ENCODE peak calls at places on chromosomes 12 and 14, in six cellular contexts. E, O, X, J, Z and W are unnamed samples.

GRCh38 chr12:116184766-116185165 is 92.7 kb downstream of the MED13L start:
- DNase-seq in E (no peak), O (no peak), X (no peak), J (no peak), Z (no peak), W (no peak)

GRCh38 chr14:32657081-32657480 is 281.6 kb upstream of the NPAS3 start:
- DNase-seq in E (peak; percentile 75), O (peak; percentile 85), X (no peak), J (no peak), Z (no peak), W (peak; percentile 5)

GRCh38 chr14:69012251-69012953 is 33.3 kb upstream of the ACTN1 start:
- DNase-seq in E (no peak), O (no peak), X (no peak), J (no peak), Z (no peak), W (no peak)

GRCh38 chr12:28941248-28941647 is 207.8 kb upstream of the FAR2 start:
- DNase-seq in E (no peak), O (no peak), X (no peak), J (no peak), Z (no peak), W (no peak)

GRCh38 chr14:103896578-103896977 is 31.7 kb upstream of the TDRD9 start:
- DNase-seq in E (no peak), O (no peak), X (no peak), J (no peak), Z (no peak), W (no peak)

GRCh38 chr12:110917467-110917866 is 2.9 kb downstream of the MYL2 start:
- DNase-seq in E (no peak), O (peak; percentile 56), X (peak; percentile 38), J (no peak), Z (no peak), W (peak; percentile 19)

GRCh38 chr14:55094630-55095157 is 34.4 kb upstream of the LGALS3 start:
- DNase-seq in E (no peak), O (peak; percentile 71), X (no peak), J (no peak), Z (no peak), W (peak; percentile 75)

GRCh38 chr14:105901226-105901625 is 374.8 kb downstream of the TMEM121 start:
- DNase-seq in E (no peak), O (no peak), X (no peak), J (no peak), Z (no peak), W (no peak)

GRCh38 chr12:113914806-113915205 is 51.3 kb downstream of the RBM19 start:
- DNase-seq in E (no peak), O (no peak), X (no peak), J (no peak), Z (no peak), W (no peak)

GRCh38 chr14:63204407-63205280 is at the start of gene RHOJ:
- DNase-seq in E (no peak), O (peak; percentile 12), X (peak; percentile 34), J (no peak), Z (peak; percentile 42), W (no peak)

GRCh38 chr12:47797432-47797831 is 22.3 kb downstream of the HDAC7 start:
- DNase-seq in E (no peak), O (no peak), X (peak; percentile 41), J (peak; percentile 65), Z (peak; percentile 73), W (peak; percentile 37)

GRCh38 chr12:79183946-79184345 is 319.4 kb downstream of the SYT1 start:
- DNase-seq in E (no peak), O (no peak), X (no peak), J (no peak), Z (no peak), W (no peak)

GRCh38 chr14:65184032-65184764 is 81.9 kb upstream of the MAX start:
- DNase-seq in E (no peak), O (peak; percentile 54), X (no peak), J (no peak), Z (no peak), W (no peak)

GRCh38 chr12:74043343-74043742 is 494.3 kb upstream of the ATXN7L3B start:
- DNase-seq in E (no peak), O (peak; percentile 28), X (no peak), J (no peak), Z (peak; percentile 2), W (peak; percentile 75)

GRCh38 chr12:12441891-12442461 is 85.1 kb downstream of the BORCS5 start:
- DNase-seq in E (peak; percentile 32), O (peak; percentile 45), X (peak; percentile 50), J (no peak), Z (no peak), W (no peak)

GRCh38 chr14:105353163-105353562 is 38.6 kb downstream of the PACS2 start:
- DNase-seq in E (no peak), O (no peak), X (no peak), J (no peak), Z (no peak), W (no peak)

GRCh38 chr12:104336115-104336514 is 32.6 kb downstream of the EID3 start:
- DNase-seq in E (no peak), O (no peak), X (no peak), J (no peak), Z (no peak), W (no peak)

GRCh38 chr12:59874781-59875180 is 279.0 kb downstream of the SLC16A7 start:
- DNase-seq in E (no peak), O (no peak), X (no peak), J (peak; percentile 39), Z (peak; percentile 78), W (no peak)

GRCh38 chr14:96031691-96032090 is 7.5 kb upstream of the C14orf132 start:
- DNase-seq in E (no peak), O (no peak), X (no peak), J (no peak), Z (no peak), W (no peak)

GRCh38 chr14:106883218-106883692 is 1356.9 kb downstream of the TMEM121 start:
- DNase-seq in E (no peak), O (no peak), X (no peak), J (peak; percentile 83), Z (peak; percentile 1), W (peak; percentile 40)

GRCh38 chr12:52566847-52567291 is 6.8 kb downstream of the KRT74 start:
- DNase-seq in E (no peak), O (no peak), X (peak; percentile 74), J (no peak), Z (no peak), W (no peak)

GRCh38 chr14:103847439-103847953 is at the start of gene PPP1R13B:
- DNase-seq in E (peak; percentile 92), O (peak; percentile 79), X (peak; percentile 95), J (peak; percentile 91), Z (peak; percentile 94), W (peak; percentile 69)

GRCh38 chr12:43812926-43813325 is 6.8 kb upstream of the TWF1 start:
- DNase-seq in E (no peak), O (peak; percentile 15), X (no peak), J (no peak), Z (no peak), W (no peak)

GRCh38 chr12:66548338-66549049 is 130.4 kb downstream of the GRIP1 start:
- DNase-seq in E (no peak), O (no peak), X (no peak), J (peak; percentile 84), Z (peak; percentile 34), W (no peak)

GRCh38 chr12:23760495-23760894 is 189.0 kb downstream of the SOX5 start:
- DNase-seq in E (no peak), O (no peak), X (no peak), J (no peak), Z (peak; percentile 60), W (no peak)

GRCh38 chr14:93989939-93990338 is 7.2 kb upstream of the CCDC197 start:
- DNase-seq in E (no peak), O (no peak), X (no peak), J (peak; percentile 17), Z (no peak), W (no peak)

GRCh38 chr14:105499256-105500035 is 8.4 kb downstream of the TEDC1 start:
- DNase-seq in E (no peak), O (peak; percentile 35), X (no peak), J (no peak), Z (no peak), W (no peak)

GRCh38 chr14:77565289-77566081 is 51.0 kb downstream of the SPTLC2 start:
- DNase-seq in E (no peak), O (no peak), X (no peak), J (no peak), Z (no peak), W (no peak)

GRCh38 chr12:120588371-120588770 is 7.2 kb upstream of the POP5 start:
- DNase-seq in E (no peak), O (no peak), X (no peak), J (no peak), Z (no peak), W (no peak)

GRCh38 chr12:55058082-55058481 is 38.3 kb downstream of the NEUROD4 start:
- DNase-seq in E (no peak), O (no peak), X (no peak), J (no peak), Z (no peak), W (no peak)

GRCh38 chr14:64200170-64200569 is 94.0 kb downstream of the ESR2 start:
- DNase-seq in E (peak; percentile 57), O (no peak), X (peak; percentile 64), J (no peak), Z (peak; percentile 47), W (no peak)

GRCh38 chr12:94145231-94145979 is 3.0 kb upstream of the PLXNC1 start:
- DNase-seq in E (no peak), O (peak; percentile 57), X (peak; percentile 28), J (peak; percentile 44), Z (no peak), W (no peak)

GRCh38 chr12:7989827-7990491 is 42.6 kb upstream of the FOXJ2 start:
- DNase-seq in E (peak; percentile 56), O (no peak), X (no peak), J (no peak), Z (no peak), W (no peak)

GRCh38 chr12:24645254-24645653 is 303.6 kb downstream of the BCAT1 start:
- DNase-seq in E (no peak), O (no peak), X (no peak), J (no peak), Z (no peak), W (no peak)

GRCh38 chr14:73712540-73713141 is 1.5 kb downstream of the PNMA1 start:
- DNase-seq in E (no peak), O (peak; percentile 36), X (peak; percentile 38), J (peak; percentile 32), Z (peak; percentile 61), W (peak; percentile 21)

GRCh38 chr12:100826323-100826722 is 31.7 kb downstream of the ANO4 start:
- DNase-seq in E (peak; percentile 53), O (peak; percentile 10), X (peak; percentile 85), J (peak; percentile 26), Z (peak; percentile 81), W (peak; percentile 18)

GRCh38 chr14:88838015-88838414 is 13.6 kb downstream of the TTC8 start:
- DNase-seq in E (no peak), O (no peak), X (no peak), J (no peak), Z (no peak), W (no peak)

GRCh38 chr14:72471346-72471745 is 422.6 kb downstream of the DPF3 start:
- DNase-seq in E (no peak), O (peak; percentile 71), X (no peak), J (no peak), Z (no peak), W (no peak)

GRCh38 chr14:90580381-90581335 is 183.8 kb downstream of the CALM1 start:
- DNase-seq in E (no peak), O (no peak), X (peak; percentile 20), J (no peak), Z (no peak), W (no peak)